ENCODE peak calls at places on chromosomes 16 and 17, in nine cellular contexts. L is thyroid gland; D is aorta; J is RWPE1; U is PC-3; K is fibroblast of lung; Z is adrenal gland; Y is CD4-positive, alpha-beta memory T cell; P is naive thymus-derived CD4-positive, alpha-beta T cell. W is an unnamed sample.

GRCh38 chr17:20156196-20157077 is 147.3 kb downstream of the SPECC1 start:
- DNase-seq in L (peak; percentile 15), K (peak; percentile 49), J (peak; percentile 84), P (no peak), D (peak; percentile 62), Y (peak; percentile 4), U (peak; percentile 84), Z (peak; percentile 69), W (peak; percentile 82)

GRCh38 chr17:38873646-38874380 is 4.0 kb downstream of the LASP1 start:
- DNase-seq in J (no peak), K (no peak), D (no peak), Y (no peak), P (no peak), Z (no peak), U (no peak), L (no peak), W (no peak)

GRCh38 chr17:82358467-82359350 is at the start of gene TEX19:
- DNase-seq in D (no peak), P (no peak), U (peak; percentile 35), J (no peak), Z (no peak), L (no peak), Y (no peak), K (no peak), W (no peak)

GRCh38 chr16:11677959-11678881 is 10.0 kb downstream of the SNN start:
- DNase-seq in K (no peak), D (no peak), Z (no peak), J (no peak), Y (no peak), U (no peak), L (peak; percentile 28), P (no peak), W (peak; percentile 72)

GRCh38 chr17:17851603-17852002 is 14.8 kb upstream of the SREBF1 start:
- DNase-seq in L (peak; percentile 85), Y (no peak), K (no peak), D (no peak), Z (no peak), J (no peak), U (no peak), P (no peak), W (no peak)

GRCh38 chr16:80283450-80284392 is 257.1 kb upstream of the DYNLRB2 start:
- DNase-seq in J (no peak), U (no peak), L (no peak), Z (no peak), P (no peak), D (no peak), Y (no peak), K (no peak), W (no peak)

GRCh38 chr16:16083421-16084156 is 134.2 kb downstream of the ABCC1 start:
- DNase-seq in K (peak; percentile 40), U (peak; percentile 9), Z (no peak), D (no peak), Y (no peak), P (no peak), J (peak; percentile 36), L (no peak), W (no peak)

GRCh38 chr17:5355416-5356129 is 63.9 kb downstream of the NUP88 start:
- DNase-seq in P (no peak), U (peak; percentile 47), Z (no peak), Y (no peak), L (no peak), D (no peak), K (no peak), J (no peak), W (no peak)

GRCh38 chr17:78645421-78646295 is 68.5 kb upstream of the DNAH17 start:
- DNase-seq in K (no peak), L (peak; percentile 35), Y (peak; percentile 59), J (peak; percentile 35), U (peak; percentile 35), P (peak; percentile 58), Z (peak; percentile 80), D (peak; percentile 94), W (peak; percentile 91)

GRCh38 chr17:62001105-62001504 is 64.0 kb downstream of the MED13 start:
- DNase-seq in Z (no peak), U (no peak), D (no peak), P (no peak), J (no peak), L (no peak), Y (no peak), K (no peak), W (no peak)

GRCh38 chr17:62000186-62000585 is 64.9 kb downstream of the MED13 start:
- DNase-seq in L (no peak), U (no peak), Y (no peak), K (no peak), D (no peak), P (no peak), Z (no peak), J (no peak), W (no peak)

GRCh38 chr17:61996916-61997605 is 68.0 kb downstream of the MED13 start:
- DNase-seq in Z (no peak), L (no peak), D (no peak), K (peak; percentile 56), P (no peak), U (no peak), Y (no peak), J (no peak), W (no peak)

DNA sequence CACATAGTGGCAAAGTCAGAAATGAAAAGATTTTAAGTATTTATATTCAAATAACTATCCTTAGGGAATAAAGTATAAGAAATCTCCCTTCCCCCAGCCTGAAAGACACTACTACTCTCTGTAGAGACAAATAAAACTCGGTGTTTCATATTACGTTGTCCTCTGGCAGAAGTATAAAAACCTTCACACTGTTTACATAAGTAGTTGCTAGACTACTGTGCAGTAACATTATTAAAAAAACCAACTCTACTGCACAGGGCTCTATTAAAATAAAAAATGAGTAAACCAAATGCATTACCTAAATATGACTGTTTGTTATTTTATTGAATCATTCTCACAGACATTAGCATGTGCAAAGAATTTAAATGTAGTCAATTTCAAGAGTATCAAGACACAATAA is 67.4 kb downstream of the MED13 start:
- DNase-seq in P (no peak), D (no peak), K (peak; percentile 73), L (no peak), U (peak; percentile 83), Y (no peak), Z (no peak), J (no peak), W (no peak)
- H3K27ac ChIP-seq in P (no peak overlapping the region), D (no peak overlapping the region), K (no peak overlapping the region), L (no peak overlapping the region), U (peak overlapping the region; percentile 86), Y (no peak overlapping the region), Z (no peak overlapping the region), J (no peak overlapping the region), W (no peak overlapping the region)

DNA sequence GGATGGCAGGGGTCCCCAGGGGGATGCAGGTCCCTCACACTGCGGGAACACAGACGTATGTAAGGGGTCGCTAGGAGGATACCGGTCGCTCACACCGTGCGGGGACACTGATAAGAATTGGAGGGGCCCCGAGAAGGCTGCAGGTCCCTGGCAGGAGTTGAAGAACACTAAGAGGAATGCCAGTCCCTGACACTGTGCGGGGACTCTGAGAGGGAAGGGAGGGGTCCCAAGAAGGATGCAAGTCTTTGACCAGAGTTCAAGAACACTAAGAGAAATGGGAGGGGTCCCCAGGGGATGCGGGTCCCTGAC is 510 bp downstream of the ERCC4 start:
- DNase-seq in U (no peak), P (no peak), L (no peak), Y (no peak), K (no peak), D (no peak), Z (no peak), J (no peak), W (no peak)
- H3K27ac ChIP-seq in U (no peak overlapping the region), P (peak overlapping the region; percentile 85), L (peak overlapping the region; percentile 29), Y (peak overlapping the region; percentile 90), K (peak overlapping the region; percentile 75), D (no peak overlapping the region), Z (peak overlapping the region; percentile 91), J (peak overlapping the region; percentile 62), W (no peak overlapping the region)

GRCh38 chr17:48834973-48835372 is 4.1 kb downstream of the CALCOCO2 start:
- DNase-seq in K (no peak), J (no peak), U (no peak), D (no peak), Z (no peak), Y (no peak), P (no peak), L (no peak), W (no peak)
- H3K27ac ChIP-seq in K (no peak overlapping the region), J (no peak overlapping the region), U (no peak overlapping the region), D (no peak overlapping the region), Z (no peak overlapping the region), Y (no peak overlapping the region), P (no peak overlapping the region), L (no peak overlapping the region), W (no peak overlapping the region)

DNA sequence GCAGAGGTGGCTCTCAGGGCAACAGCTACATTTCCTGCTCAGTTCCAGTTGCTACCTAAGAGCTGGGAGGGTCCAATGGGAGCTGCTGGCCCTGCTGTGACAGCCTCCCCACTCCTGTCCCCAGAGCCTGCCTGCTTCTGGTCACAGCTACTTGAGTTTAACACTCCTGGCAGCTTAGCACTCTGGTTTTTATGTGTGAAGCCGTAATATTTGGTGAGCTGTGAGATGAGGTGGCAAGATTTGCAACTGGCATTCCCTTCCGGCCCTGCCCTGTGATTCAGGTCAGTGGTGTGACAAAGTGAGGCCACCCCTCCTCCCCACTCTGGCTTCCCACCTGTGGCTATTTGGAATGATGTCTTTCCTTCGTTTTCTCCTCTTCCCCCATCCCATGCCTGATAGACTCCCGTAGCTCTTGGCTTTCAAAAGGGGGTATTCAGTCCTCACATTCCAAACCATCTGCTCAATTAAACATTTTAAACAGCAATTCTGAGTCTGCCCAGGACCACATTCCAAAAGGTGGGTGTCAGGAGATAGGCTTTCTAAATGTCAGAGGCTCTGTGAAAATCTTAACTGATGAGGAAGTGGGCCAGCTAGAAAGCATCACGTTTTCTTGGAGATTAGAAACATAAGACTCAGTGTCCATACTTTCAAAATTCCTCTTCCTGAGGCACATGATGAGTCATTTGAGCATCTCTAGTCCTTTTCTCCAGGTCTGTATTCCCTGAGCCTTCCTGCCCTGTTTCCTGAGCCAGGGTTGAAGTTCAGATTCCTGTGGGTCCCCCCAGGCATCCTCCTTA is 42.7 kb upstream of the SKAP1 start:
- DNase-seq in U (peak; percentile 96), K (peak; percentile 93), L (peak; percentile 75), Y (no peak), Z (no peak), D (no peak), P (no peak), J (no peak), W (peak; percentile 84)
- H3K27ac ChIP-seq in U (peak overlapping the region; percentile 93), K (peak overlapping the region; percentile 14), L (no peak overlapping the region), Y (no peak overlapping the region), Z (no peak overlapping the region), D (no peak overlapping the region), P (no peak overlapping the region), J (peak overlapping the region; percentile 60), W (no peak overlapping the region)

DNA sequence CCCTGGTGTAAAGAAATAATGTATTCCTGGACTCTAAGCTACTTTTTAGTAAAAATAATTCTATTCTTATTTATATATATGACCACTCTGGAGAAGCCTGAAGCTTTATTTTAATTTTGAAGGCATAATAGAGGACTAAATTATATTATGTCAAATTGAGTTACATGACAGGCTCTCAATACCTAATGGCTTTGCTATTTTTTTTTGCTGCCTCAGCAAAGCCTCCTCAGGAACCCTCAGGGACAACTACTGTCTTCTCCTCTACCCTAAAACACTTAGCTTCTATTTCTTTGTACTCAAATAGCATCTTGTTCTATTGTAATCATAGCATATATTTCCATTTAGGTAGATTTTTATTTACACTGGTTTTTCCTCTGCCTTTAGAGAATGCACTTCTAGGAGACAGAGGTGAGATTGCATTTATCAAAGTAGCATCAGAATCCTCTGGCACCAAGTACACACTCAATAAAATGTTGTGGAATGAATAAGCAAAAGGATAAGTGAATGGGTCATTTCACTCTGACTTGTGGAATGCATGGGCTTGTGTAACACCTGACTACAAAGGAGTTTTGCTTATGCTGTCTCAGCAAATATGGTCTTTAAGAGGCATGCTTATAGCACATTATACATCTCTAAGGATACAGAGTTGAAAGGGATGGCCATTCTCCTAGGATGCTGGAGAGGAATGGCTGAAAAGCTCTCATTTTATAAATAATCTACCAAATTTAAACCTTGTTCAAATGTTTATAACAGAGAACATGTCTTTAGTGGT is 605.2 kb downstream of the KCNJ2 start:
- DNase-seq in J (no peak), Y (no peak), Z (no peak), U (no peak), P (no peak), L (no peak), D (no peak), K (peak; percentile 17), W (no peak)
- H3K27ac ChIP-seq in J (no peak overlapping the region), Y (no peak overlapping the region), Z (no peak overlapping the region), U (no peak overlapping the region), P (no peak overlapping the region), L (no peak overlapping the region), D (no peak overlapping the region), K (no peak overlapping the region), W (no peak overlapping the region)